ENCODE peak calls at places on chromosomes 12 and 14, in six cellular contexts. S is T-cell, W is progenitor cell of endocrine pancreas, H is colonic mucosa, R is body of pancreas, U is LoVo. Q is an unnamed sample.

GRCh38 chr12:1794440-1795090 is 25.8 kb upstream of the LRTM2 start:
- DNase-seq in H (no peak), W (no peak), S (no peak), R (no peak), U (no peak), Q (no peak)

GRCh38 chr14:21723431-21724045 is 49.9 kb upstream of the OR4E1 start:
- DNase-seq in U (no peak), W (no peak), R (no peak), S (no peak), H (peak; percentile 46), Q (peak; percentile 73)

GRCh38 chr14:62691613-62692489 is 353.4 kb downstream of the KCNH5 start:
- DNase-seq in R (peak; percentile 63), S (no peak), W (no peak), U (peak; percentile 90), H (no peak), Q (no peak)

GRCh38 chr14:33876274-33876673 is 74.6 kb downstream of the EGLN3 start:
- DNase-seq in H (no peak), U (no peak), S (no peak), R (no peak), W (no peak), Q (no peak)

GRCh38 chr12:48980389-48980952 is 2.3 kb downstream of the WNT1 start:
- DNase-seq in H (peak; percentile 64), S (no peak), R (no peak), W (no peak), U (no peak), Q (no peak)

GRCh38 chr12:38137716-38138115 is 178.9 kb upstream of the ALG10B start:
- DNase-seq in S (no peak), W (no peak), U (no peak), R (no peak), H (no peak), Q (no peak)

GRCh38 chr12:132156145-132156709 is 12.0 kb downstream of the NOC4L start:
- DNase-seq in W (no peak), H (no peak), U (no peak), S (no peak), R (no peak), Q (no peak)

GRCh38 chr12:1644523-1645438 is 15.8 kb downstream of the WNT5B start:
- DNase-seq in H (peak; percentile 69), R (peak; percentile 83), U (no peak), W (no peak), S (no peak), Q (peak; percentile 51)

GRCh38 chr12:132686831-132687210 is 321 bp downstream of the POLE start:
- DNase-seq in S (no peak), W (no peak), R (peak; percentile 22), H (no peak), U (no peak), Q (no peak)

GRCh38 chr12:59041241-59042121 is 121.2 kb upstream of the LRIG3 start:
- DNase-seq in S (no peak), W (no peak), H (no peak), U (peak; percentile 7), R (no peak), Q (no peak)

GRCh38 chr12:45959728-45960127 is 30.6 kb downstream of the SCAF11 start:
- DNase-seq in U (no peak), H (no peak), R (no peak), W (no peak), S (no peak), Q (no peak)

GRCh38 chr14:55572578-55572977 is 7.4 kb upstream of the KTN1 start:
- DNase-seq in H (no peak), W (no peak), U (no peak), S (no peak), R (peak; percentile 51), Q (no peak)